ENCODE peak calls at places on chromosomes 16 and 17, in nine cellular contexts. Y, K, N, V, Z, S, L, R and P are unnamed samples.

GRCh38 chr17:30558313-30559195 is 81.3 kb downstream of the GOSR1 start:
- DNase-seq in Y (no peak), K (no peak), N (no peak), V (no peak), Z (no peak), S (no peak), L (no peak), R (no peak), P (no peak)

GRCh38 chr16:83552193-83552592 is 255.6 kb upstream of the HSBP1 start:
- DNase-seq in Y (no peak), K (no peak), N (no peak), V (peak; percentile 56), Z (no peak), S (no peak), L (no peak), R (peak; percentile 14), P (no peak)

GRCh38 chr16:77059441-77059840 is 131.5 kb upstream of the MON1B start:
- DNase-seq in Y (no peak), K (no peak), N (no peak), V (no peak), Z (no peak), S (no peak), L (no peak), R (no peak), P (no peak)

GRCh38 chr17:42405963-42406495 is 17.0 kb downstream of the CAVIN1 start:
- DNase-seq in Y (peak; percentile 41), K (no peak), N (peak; percentile 82), V (peak; percentile 84), Z (peak; percentile 82), S (peak; percentile 83), L (peak; percentile 67), R (peak; percentile 82), P (peak; percentile 79)

GRCh38 chr17:78129385-78130079 is 977 bp upstream of the TMC6 start:
- DNase-seq in Y (no peak), K (no peak), N (no peak), V (no peak), Z (no peak), S (peak; percentile 22), L (peak; percentile 56), R (no peak), P (no peak)

GRCh38 chr17:28949185-28950016 is 1.9 kb downstream of the PHF12 start:
- DNase-seq in Y (peak; percentile 52), K (no peak), N (peak; percentile 54), V (peak; percentile 52), Z (peak; percentile 48), S (peak; percentile 68), L (peak; percentile 56), R (no peak), P (peak; percentile 51)

GRCh38 chr16:72493681-72494415 is 321.9 kb upstream of the PMFBP1 start:
- DNase-seq in Y (no peak), K (no peak), N (no peak), V (peak; percentile 63), Z (no peak), S (no peak), L (no peak), R (peak; percentile 36), P (no peak)

GRCh38 chr16:20879175-20880053 is 20.7 kb downstream of the DCUN1D3 start:
- DNase-seq in Y (no peak), K (no peak), N (peak; percentile 40), V (peak; percentile 51), Z (peak; percentile 24), S (no peak), L (no peak), R (no peak), P (no peak)

GRCh38 chr16:3789375-3790067 is 72.2 kb upstream of the TRAP1 start:
- DNase-seq in Y (no peak), K (no peak), N (peak; percentile 66), V (no peak), Z (no peak), S (no peak), L (peak; percentile 73), R (no peak), P (no peak)

GRCh38 chr16:74281285-74281684 is 15.3 kb upstream of the PSMD7 start:
- DNase-seq in Y (no peak), K (no peak), N (no peak), V (no peak), Z (no peak), S (no peak), L (no peak), R (no peak), P (no peak)

GRCh38 chr16:22008215-22009142 is 568 bp downstream of the MOSMO start:
- DNase-seq in Y (no peak), K (no peak), N (no peak), V (no peak), Z (peak; percentile 16), S (peak; percentile 44), L (no peak), R (no peak), P (no peak)

GRCh38 chr17:19238167-19238505 is 970 bp downstream of the EPN2 start:
- DNase-seq in Y (no peak), K (no peak), N (peak; percentile 35), V (no peak), Z (peak; percentile 31), S (peak; percentile 69), L (no peak), R (no peak), P (peak; percentile 61)

GRCh38 chr17:42345396-42346078 is 42.7 kb downstream of the STAT3 start:
- DNase-seq in Y (no peak), K (no peak), N (no peak), V (no peak), Z (no peak), S (peak; percentile 61), L (no peak), R (no peak), P (no peak)

GRCh38 chr17:40485851-40486512 is 15.4 kb downstream of the TNS4 start:
- DNase-seq in Y (no peak), K (no peak), N (no peak), V (peak; percentile 98), Z (peak; percentile 99), S (peak; percentile 61), L (peak; percentile 28), R (peak; percentile 99), P (no peak)

GRCh38 chr16:73034374-73034773 is 13.6 kb downstream of the ZFHX3 start:
- DNase-seq in Y (no peak), K (no peak), N (peak; percentile 47), V (no peak), Z (no peak), S (no peak), L (no peak), R (no peak), P (no peak)

GRCh38 chr16:2339521-2340484 is 725 bp downstream of the ABCA3 start:
- DNase-seq in Y (peak; percentile 74), K (peak; percentile 6), N (peak; percentile 63), V (peak; percentile 16), Z (peak; percentile 58), S (peak; percentile 52), L (peak; percentile 26), R (no peak), P (peak; percentile 41)

GRCh38 chr16:23807028-23807427 is 28.8 kb upstream of the PRKCB start:
- DNase-seq in Y (no peak), K (no peak), N (no peak), V (no peak), Z (no peak), S (no peak), L (no peak), R (no peak), P (no peak)

GRCh38 chr17:18259621-18260331 is 686 bp upstream of the MIEF2 start:
- DNase-seq in Y (no peak), K (no peak), N (no peak), V (peak; percentile 55), Z (peak; percentile 69), S (no peak), L (no peak), R (no peak), P (no peak)

GRCh38 chr17:47808036-47808829 is 13.4 kb downstream of the OSBPL7 start:
- DNase-seq in Y (no peak), K (no peak), N (no peak), V (no peak), Z (no peak), S (peak; percentile 0), L (no peak), R (no peak), P (no peak)

GRCh38 chr17:29256735-29257466 is 10.2 kb downstream of the CRYBA1 start:
- DNase-seq in Y (no peak), K (no peak), N (no peak), V (peak; percentile 59), Z (no peak), S (no peak), L (no peak), R (peak; percentile 31), P (no peak)

GRCh38 chr17:39525801-39526506 is 64.7 kb downstream of the CDK12 start:
- DNase-seq in Y (no peak), K (no peak), N (no peak), V (no peak), Z (no peak), S (no peak), L (no peak), R (no peak), P (no peak)

GRCh38 chr16:5024632-5025031 is 9.1 kb downstream of the NAGPA start:
- DNase-seq in Y (no peak), K (peak; percentile 7), N (no peak), V (no peak), Z (peak; percentile 75), S (no peak), L (no peak), R (no peak), P (no peak)

GRCh38 chr16:47617732-47618131 is 156.6 kb downstream of the PHKB start:
- DNase-seq in Y (no peak), K (no peak), N (no peak), V (no peak), Z (no peak), S (no peak), L (no peak), R (no peak), P (no peak)

GRCh38 chr17:16215002-16215272 is 397 bp downstream of the NCOR1 start:
- DNase-seq in Y (no peak), K (no peak), N (peak; percentile 52), V (peak; percentile 13), Z (peak; percentile 61), S (peak; percentile 47), L (no peak), R (no peak), P (peak; percentile 42)

GRCh38 chr16:57265850-57266530 is 18.5 kb downstream of the PLLP start:
- DNase-seq in Y (no peak), K (no peak), N (no peak), V (peak; percentile 40), Z (no peak), S (peak; percentile 87), L (no peak), R (no peak), P (peak; percentile 54)

GRCh38 chr16:709651-710499 is 4.3 kb upstream of the FBXL16 start:
- DNase-seq in Y (peak; percentile 21), K (no peak), N (no peak), V (peak; percentile 62), Z (peak; percentile 83), S (peak; percentile 79), L (no peak), R (peak; percentile 65), P (peak; percentile 89)

GRCh38 chr16:88341551-88342290 is 41.0 kb upstream of the ZNF469 start:
- DNase-seq in Y (no peak), K (no peak), N (no peak), V (no peak), Z (no peak), S (no peak), L (no peak), R (no peak), P (no peak)

GRCh38 chr16:8194795-8195194 is 395.5 kb downstream of the TMEM114 start:
- DNase-seq in Y (no peak), K (no peak), N (no peak), V (no peak), Z (peak; percentile 13), S (no peak), L (no peak), R (no peak), P (no peak)

GRCh38 chr17:58184986-58185761 is 7.4 kb upstream of the EPX start:
- DNase-seq in Y (no peak), K (no peak), N (no peak), V (no peak), Z (no peak), S (no peak), L (no peak), R (no peak), P (no peak)